ENCODE peak calls at places on chromosome 14, in six cellular contexts. Q is nephron progenitor cell; F is stimulated activated CD4-positive, alpha-beta T cell treated with anti-CD3 and anti-CD28 coated beads, Interleukin-4, amount 100 ng/mL, for 48 hours; Z is NCI-H1092 treated with DMSO at 0.1 percent for 48 hours; P is H54; B is Panc1. J is an unnamed sample.

GRCh38 chr14:97273540-97273939 is 476.4 kb downstream of the VRK1 start:
- DNase-seq in P (no peak), F (no peak), Z (no peak), Q (no peak), B (no peak), J (no peak)

GRCh38 chr14:104876251-104876699 is 11.2 kb downstream of the CEP170B start:
- DNase-seq in P (no peak), F (peak; percentile 11), Q (peak; percentile 49), Z (no peak), B (no peak), J (peak; percentile 41)

GRCh38 chr14:75689012-75689411 is 28.0 kb downstream of the TTLL5 start:
- DNase-seq in Q (no peak), F (no peak), B (no peak), Z (no peak), P (no peak), J (no peak)

GRCh38 chr14:89186850-89187376 is 230.1 kb downstream of the FOXN3 start:
- DNase-seq in P (no peak), Z (peak; percentile 53), F (no peak), B (no peak), Q (no peak), J (no peak)

GRCh38 chr14:49920935-49921334 is 28.1 kb downstream of the ARF6 start:
- DNase-seq in P (no peak), Q (no peak), Z (no peak), B (no peak), F (no peak), J (no peak)

GRCh38 chr14:49999216-49999761 is 106.4 kb downstream of the ARF6 start:
- DNase-seq in F (peak; percentile 77), P (peak; percentile 59), Z (no peak), Q (no peak), B (no peak), J (peak; percentile 89)

GRCh38 chr14:55446833-55447232 is 6.4 kb upstream of the TBPL2 start:
- DNase-seq in F (no peak), B (no peak), Q (no peak), Z (no peak), P (no peak), J (no peak)

GRCh38 chr14:90837355-90837754 is 21.1 kb upstream of the TTC7B start:
- DNase-seq in F (no peak), P (no peak), Z (no peak), Q (no peak), B (no peak), J (no peak)

GRCh38 chr14:36579573-36580140 is 2.8 kb downstream of the NKX2-8 start:
- DNase-seq in P (no peak), F (no peak), B (no peak), Q (no peak), Z (no peak), J (no peak)

GRCh38 chr14:23539209-23539866 is 12.2 kb downstream of the ZFHX2 start:
- DNase-seq in Q (peak; percentile 71), F (no peak), Z (peak; percentile 73), P (no peak), B (no peak), J (peak; percentile 15)

GRCh38 chr14:61573748-61574513 is 121.4 kb upstream of the HIF1A start:
- DNase-seq in P (no peak), F (no peak), Z (no peak), Q (no peak), B (no peak), J (no peak)

GRCh38 chr14:51539571-51540037 is 112.1 kb upstream of the FRMD6 start:
- DNase-seq in P (peak; percentile 23), Z (no peak), F (no peak), B (no peak), Q (no peak), J (peak; percentile 64)

GRCh38 chr14:89661392-89661791 is 244.4 kb upstream of the FOXN3 start:
- DNase-seq in P (no peak), F (no peak), B (no peak), Z (no peak), Q (no peak), J (no peak)

GRCh38 chr14:34403646-34404045 is 58.4 kb downstream of the SPTSSA start:
- DNase-seq in B (no peak), F (no peak), Z (no peak), P (no peak), Q (no peak), J (no peak)

GRCh38 chr14:100592461-100592871 is 5.2 kb upstream of the BEGAIN start:
- DNase-seq in B (no peak), Z (no peak), F (no peak), Q (no peak), P (peak; percentile 60), J (no peak)

GRCh38 chr14:20934148-20934762 is 21.0 kb upstream of the RNASE2 start:
- DNase-seq in P (peak; percentile 9), B (no peak), Z (no peak), F (peak; percentile 28), Q (peak; percentile 71), J (no peak)

GRCh38 chr14:72743626-72744025 is 150.3 kb downstream of the DPF3 start:
- DNase-seq in Z (no peak), F (no peak), P (no peak), Q (no peak), B (no peak), J (no peak)

GRCh38 chr14:96445844-96446710 is 54.1 kb downstream of the AK7 start:
- DNase-seq in P (no peak), Q (no peak), Z (no peak), B (no peak), F (no peak), J (no peak)

GRCh38 chr14:95553141-95553540 is 18.3 kb downstream of the GLRX5 start:
- DNase-seq in P (no peak), F (no peak), Z (no peak), B (no peak), Q (no peak), J (no peak)

GRCh38 chr14:53192023-53192422 is 38.9 kb upstream of the DDHD1 start:
- DNase-seq in F (no peak), B (no peak), P (no peak), Q (no peak), Z (no peak), J (no peak)

GRCh38 chr14:75720828-75721227 is 59.8 kb downstream of the TTLL5 start:
- DNase-seq in Z (no peak), Q (no peak), B (no peak), F (no peak), P (no peak), J (no peak)